ENCODE peak calls at places on chromosome 3, in six cellular contexts. P, H, W, X, M and I are unnamed samples.

GRCh38 chr3:88480822-88481221 is 331.1 kb downstream of the C3orf38 start:
- DNase-seq in P (no peak), H (no peak), W (no peak), X (no peak), M (no peak), I (no peak)

GRCh38 chr3:139718415-139718814 is 40.6 kb upstream of the NMNAT3 start:
- DNase-seq in P (peak; percentile 61), H (peak; percentile 32), W (peak; percentile 35), X (no peak), M (peak; percentile 26), I (peak; percentile 69)

GRCh38 chr3:177093966-177094365 is 103.3 kb downstream of the TBL1XR1 start:
- DNase-seq in P (no peak), H (no peak), W (no peak), X (no peak), M (no peak), I (no peak)

GRCh38 chr3:58874248-58874741 is 175.5 kb downstream of the CFAP20DC start:
- DNase-seq in P (no peak), H (no peak), W (peak; percentile 9), X (no peak), M (no peak), I (no peak)

GRCh38 chr3:67653425-67654098 is 850 bp downstream of the SUCLG2 start:
- DNase-seq in P (no peak), H (no peak), W (no peak), X (no peak), M (no peak), I (no peak)

GRCh38 chr3:86929046-86929445 is 61.9 kb downstream of the VGLL3 start:
- DNase-seq in P (no peak), H (peak; percentile 28), W (no peak), X (no peak), M (no peak), I (no peak)

GRCh38 chr3:42195879-42196330 is 70.1 kb downstream of the CCK start:
- DNase-seq in P (no peak), H (no peak), W (no peak), X (no peak), M (no peak), I (no peak)

GRCh38 chr3:152695810-152696209 is 139.1 kb upstream of the P2RY1 start:
- DNase-seq in P (no peak), H (no peak), W (no peak), X (no peak), M (no peak), I (no peak)

GRCh38 chr3:69865920-69866679 is 126.8 kb downstream of the MITF start:
- DNase-seq in P (peak; percentile 91), H (no peak), W (no peak), X (peak; percentile 68), M (peak; percentile 87), I (peak; percentile 61)

GRCh38 chr3:31541102-31541501 is 8.4 kb downstream of the STT3B start:
- DNase-seq in P (no peak), H (no peak), W (no peak), X (no peak), M (no peak), I (no peak)

GRCh38 chr3:190586631-190587000 is 72.7 kb downstream of the IL1RAP start:
- DNase-seq in P (no peak), H (no peak), W (peak; percentile 39), X (no peak), M (no peak), I (no peak)

GRCh38 chr3:146280859-146281258 is 30.0 kb upstream of the PLSCR4 start:
- DNase-seq in P (no peak), H (no peak), W (peak; percentile 92), X (no peak), M (no peak), I (no peak)

GRCh38 chr3:174417568-174417967 is 441.6 kb upstream of the NAALADL2 start:
- DNase-seq in P (no peak), H (no peak), W (no peak), X (no peak), M (no peak), I (no peak)

GRCh38 chr3:88231207-88231606 is 81.4 kb downstream of the C3orf38 start:
- DNase-seq in P (no peak), H (no peak), W (no peak), X (no peak), M (no peak), I (no peak)

GRCh38 chr3:190696777-190697501 is 165.6 kb downstream of the GMNC start:
- DNase-seq in P (peak; percentile 40), H (no peak), W (peak; percentile 52), X (no peak), M (no peak), I (no peak)

GRCh38 chr3:113423699-113424098 is 17.6 kb downstream of the CFAP44 start:
- DNase-seq in P (no peak), H (no peak), W (no peak), X (no peak), M (no peak), I (no peak)

GRCh38 chr3:128800241-128801187 is 74.5 kb downstream of the RAB7A start:
- DNase-seq in P (no peak), H (peak; percentile 73), W (no peak), X (no peak), M (no peak), I (no peak)

GRCh38 chr3:29140706-29141105 is 140.2 kb upstream of the RBMS3 start:
- DNase-seq in P (peak; percentile 52), H (no peak), W (peak; percentile 43), X (no peak), M (no peak), I (no peak)

GRCh38 chr3:186411994-186412393 is 50.0 kb upstream of the DGKG start:
- DNase-seq in P (no peak), H (no peak), W (no peak), X (no peak), M (no peak), I (no peak)

GRCh38 chr3:139198929-139199328 is 144.9 kb upstream of the MRPS22 start:
- DNase-seq in P (no peak), H (no peak), W (no peak), X (no peak), M (no peak), I (no peak)

GRCh38 chr3:97901327-97902295 is 70.6 kb downstream of the RIOX2 start:
- DNase-seq in P (no peak), H (no peak), W (no peak), X (no peak), M (no peak), I (no peak)

GRCh38 chr3:126014252-126014651 is 45.3 kb downstream of the ROPN1B start:
- DNase-seq in P (no peak), H (no peak), W (peak; percentile 82), X (peak; percentile 46), M (no peak), I (no peak)

GRCh38 chr3:125322166-125322565 is 53.0 kb downstream of the ZNF148 start:
- DNase-seq in P (no peak), H (no peak), W (peak; percentile 73), X (no peak), M (no peak), I (peak; percentile 43)

GRCh38 chr3:165640970-165641369 is 196.3 kb downstream of the BCHE start:
- DNase-seq in P (no peak), H (no peak), W (no peak), X (no peak), M (no peak), I (no peak)

GRCh38 chr3:97037294-97037943 is 223.0 kb downstream of the EPHA6 start:
- DNase-seq in P (no peak), H (no peak), W (no peak), X (no peak), M (no peak), I (no peak)

GRCh38 chr3:195761031-195761430 is 40.3 kb downstream of the MUC20 start:
- DNase-seq in P (no peak), H (no peak), W (no peak), X (no peak), M (no peak), I (no peak)

GRCh38 chr3:64462203-64463120 is 225.3 kb downstream of the ADAMTS9 start:
- DNase-seq in P (no peak), H (no peak), W (peak; percentile 91), X (no peak), M (no peak), I (no peak)

GRCh38 chr3:149527531-149528343 is 53.2 kb downstream of the TM4SF4 start:
- DNase-seq in P (peak; percentile 24), H (no peak), W (no peak), X (no peak), M (no peak), I (no peak)

GRCh38 chr3:15601046-15601398 is 347 bp downstream of the HACL1 start:
- DNase-seq in P (no peak), H (no peak), W (peak; percentile 12), X (no peak), M (no peak), I (no peak)

GRCh38 chr3:52394751-52395502 is 50.0 kb downstream of the SEMA3G start:
- DNase-seq in P (no peak), H (no peak), W (no peak), X (peak; percentile 53), M (no peak), I (no peak)

GRCh38 chr3:161163297-161163696 is 57.8 kb upstream of the NMD3 start:
- DNase-seq in P (no peak), H (no peak), W (peak; percentile 88), X (no peak), M (no peak), I (no peak)

GRCh38 chr3:121545049-121545563 is 682 bp downstream of the POLQ start:
- DNase-seq in P (peak; percentile 1), H (no peak), W (no peak), X (no peak), M (no peak), I (no peak)

GRCh38 chr3:13728487-13728886 is 151.4 kb downstream of the WNT7A start:
- DNase-seq in P (no peak), H (no peak), W (no peak), X (no peak), M (no peak), I (no peak)

GRCh38 chr3:143674100-143674968 is 173.9 kb downstream of the SLC9A9 start:
- DNase-seq in P (peak; percentile 78), H (peak; percentile 40), W (peak; percentile 66), X (peak; percentile 70), M (peak; percentile 46), I (peak; percentile 74)
- TF ChIP-seq CTCF in P (peak; percentile 93), H (peak; percentile 87), W (peak; percentile 96), X (peak; percentile 95), M (peak; percentile 73), I (peak; percentile 93)

GRCh38 chr3:144843099-144843498 is 871.5 kb downstream of the DIPK2A start:
- DNase-seq in P (no peak), H (no peak), W (no peak), X (no peak), M (no peak), I (peak; percentile 15)
- TF ChIP-seq CTCF in P (no peak), H (no peak), W (no peak), X (no peak), M (no peak), I (peak; percentile 66)

DNA sequence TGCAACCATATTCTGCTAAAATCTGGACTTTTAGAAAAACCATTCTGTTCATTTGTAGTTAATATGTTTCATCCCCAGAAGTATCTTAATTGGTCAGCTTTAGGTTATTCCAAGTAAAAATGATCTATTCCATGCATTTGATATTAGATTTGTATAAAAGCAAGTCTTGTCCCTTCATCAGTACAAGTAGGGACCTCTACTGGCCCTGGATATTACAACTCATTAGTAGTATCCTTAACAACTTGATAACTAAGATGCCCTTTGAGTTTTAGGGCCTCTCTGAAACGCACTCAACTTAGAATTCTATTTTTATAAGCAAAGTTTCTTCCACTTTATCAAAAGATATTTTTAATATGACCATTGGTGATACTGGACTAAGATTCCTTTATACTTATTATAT is 25.3 kb upstream of the SELENOT start:
- DNase-seq in P (no peak), H (no peak), W (peak; percentile 4), X (no peak), M (no peak), I (no peak)
- TF ChIP-seq CTCF in P (no peak), H (no peak), W (no peak), X (no peak), M (no peak), I (peak; percentile 23)

GRCh38 chr3:172717493-172718088 is 6.7 kb upstream of the NCEH1 start:
- DNase-seq in P (no peak), H (no peak), W (no peak), X (no peak), M (no peak), I (no peak)
- TF ChIP-seq CTCF in P (peak; percentile 35), H (peak; percentile 34), W (peak; percentile 39), X (peak; percentile 35), M (no peak), I (peak; percentile 56)